ENCODE peak calls at places on chromosomes 12 and 14, in eight cellular contexts. Y, U, Q, Z, G, M, R and H are unnamed samples.
A peak's percentile ranks its signal among the peaks of the same experiment; 100 is the strongest.

GRCh38 chr14:59583755-59584154 is 7.1 kb upstream of the CCDC175 start:
- DNase-seq in Y (no peak), U (no peak), Q (no peak), Z (peak; percentile 19), G (no peak), M (no peak), R (peak; percentile 84), H (no peak)

GRCh38 chr12:121595520-121595919 is 14.7 kb upstream of the KDM2B start:
- DNase-seq in Y (no peak), U (no peak), Q (no peak), Z (no peak), G (no peak), M (no peak), R (no peak), H (no peak)

GRCh38 chr12:8742501-8742900 is 44.7 kb downstream of the RIMKLB start:
- DNase-seq in Y (no peak), U (no peak), Q (no peak), Z (peak; percentile 75), G (peak; percentile 80), M (no peak), R (no peak), H (no peak)

GRCh38 chr12:41466762-41467270 is 278.7 kb downstream of the PDZRN4 start:
- DNase-seq in Y (no peak), U (no peak), Q (no peak), Z (no peak), G (no peak), M (no peak), R (no peak), H (no peak)

GRCh38 chr12:58443981-58444371 is 476.3 kb downstream of the LRIG3 start:
- DNase-seq in Y (no peak), U (no peak), Q (no peak), Z (no peak), G (no peak), M (no peak), R (no peak), H (no peak)

GRCh38 chr12:52226446-52226845 is 6.6 kb upstream of the KRT7 start:
- DNase-seq in Y (no peak), U (no peak), Q (no peak), Z (no peak), G (no peak), M (no peak), R (no peak), H (no peak)

GRCh38 chr14:91339076-91339475 is 78.5 kb downstream of the CCDC88C start:
- DNase-seq in Y (no peak), U (no peak), Q (no peak), Z (no peak), G (no peak), M (no peak), R (no peak), H (no peak)

GRCh38 chr14:105492051-105492965 is 1.3 kb downstream of the TEDC1 start:
- DNase-seq in Y (no peak), U (no peak), Q (no peak), Z (no peak), G (no peak), M (no peak), R (no peak), H (no peak)

GRCh38 chr14:51185180-51185579 is 54.9 kb upstream of the TMX1 start:
- DNase-seq in Y (no peak), U (no peak), Q (no peak), Z (no peak), G (no peak), M (no peak), R (no peak), H (no peak)

GRCh38 chr14:96888593-96888992 is 91.4 kb downstream of the VRK1 start:
- DNase-seq in Y (no peak), U (peak; percentile 20), Q (no peak), Z (no peak), G (no peak), M (no peak), R (peak; percentile 24), H (no peak)

GRCh38 chr12:94650143-94651056 is at the start of gene TMCC3:
- DNase-seq in Y (peak; percentile 20), U (peak; percentile 37), Q (peak; percentile 50), Z (peak; percentile 62), G (peak; percentile 71), M (no peak), R (no peak), H (no peak)

GRCh38 chr12:92661269-92661668 is 41.5 kb upstream of the PLEKHG7 start:
- DNase-seq in Y (no peak), U (no peak), Q (no peak), Z (no peak), G (no peak), M (no peak), R (no peak), H (no peak)

GRCh38 chr14:77761205-77761931 is 412 bp upstream of the SNW1 start:
- DNase-seq in Y (no peak), U (peak; percentile 33), Q (no peak), Z (peak; percentile 65), G (peak; percentile 73), M (peak; percentile 93), R (peak; percentile 16), H (no peak)

GRCh38 chr14:91228112-91229004 is 16.1 kb downstream of the GPR68 start:
- DNase-seq in Y (peak; percentile 78), U (no peak), Q (no peak), Z (peak; percentile 45), G (no peak), M (no peak), R (no peak), H (no peak)

GRCh38 chr14:78835052-78835451 is 664.9 kb downstream of the NRXN3 start:
- DNase-seq in Y (no peak), U (no peak), Q (no peak), Z (no peak), G (no peak), M (no peak), R (no peak), H (no peak)

GRCh38 chr12:77925536-77926108 is 94.9 kb downstream of the NAV3 start:
- DNase-seq in Y (no peak), U (peak; percentile 87), Q (peak; percentile 62), Z (peak; percentile 60), G (peak; percentile 75), M (peak; percentile 68), R (peak; percentile 65), H (peak; percentile 53)

GRCh38 chr12:75476076-75476475 is 4.5 kb upstream of the GLIPR1 start:
- DNase-seq in Y (no peak), U (no peak), Q (no peak), Z (no peak), G (no peak), M (no peak), R (no peak), H (no peak)

GRCh38 chr14:71006200-71006563 is 98.9 kb downstream of the PCNX1 start:
- DNase-seq in Y (no peak), U (no peak), Q (no peak), Z (no peak), G (no peak), M (no peak), R (no peak), H (no peak)

GRCh38 chr12:108884116-108885012 is 4.5 kb downstream of the DAO start:
- DNase-seq in Y (peak; percentile 62), U (no peak), Q (no peak), Z (peak; percentile 39), G (peak; percentile 72), M (no peak), R (no peak), H (no peak)

GRCh38 chr12:2481951-2482350 is 312.8 kb upstream of the FKBP4 start:
- DNase-seq in Y (no peak), U (no peak), Q (no peak), Z (no peak), G (no peak), M (peak; percentile 37), R (no peak), H (no peak)

GRCh38 chr14:50318031-50318626 is 6.0 kb downstream of the DMAC2L start:
- DNase-seq in Y (no peak), U (peak; percentile 31), Q (no peak), Z (peak; percentile 58), G (no peak), M (peak; percentile 6), R (peak; percentile 18), H (no peak)

GRCh38 chr12:130816055-130816454 is 23.0 kb downstream of the STX2 start:
- DNase-seq in Y (no peak), U (no peak), Q (no peak), Z (no peak), G (peak; percentile 61), M (no peak), R (no peak), H (no peak)

GRCh38 chr14:33692762-33693161 is 258.1 kb downstream of the EGLN3 start:
- DNase-seq in Y (no peak), U (no peak), Q (no peak), Z (peak; percentile 56), G (no peak), M (no peak), R (no peak), H (no peak)

GRCh38 chr12:127270193-127270592 is 996.8 kb upstream of the TMEM132C start:
- DNase-seq in Y (no peak), U (no peak), Q (no peak), Z (peak; percentile 70), G (no peak), M (no peak), R (no peak), H (no peak)

GRCh38 chr14:74081491-74081890 is 2.8 kb downstream of the ALDH6A1 start:
- DNase-seq in Y (no peak), U (no peak), Q (no peak), Z (no peak), G (no peak), M (no peak), R (no peak), H (no peak)

GRCh38 chr14:35959835-35960234 is 133.7 kb downstream of the BRMS1L start:
- DNase-seq in Y (no peak), U (peak; percentile 21), Q (no peak), Z (no peak), G (no peak), M (no peak), R (no peak), H (no peak)

GRCh38 chr14:60651936-60652673 is 2.8 kb upstream of the SIX1 start:
- DNase-seq in Y (no peak), U (peak; percentile 59), Q (peak; percentile 44), Z (no peak), G (no peak), M (no peak), R (no peak), H (no peak)

GRCh38 chr12:120468271-120468845 is 1.2 kb downstream of the SRSF9 start:
- DNase-seq in Y (no peak), U (peak; percentile 6), Q (peak; percentile 39), Z (peak; percentile 56), G (peak; percentile 69), M (no peak), R (peak; percentile 33), H (no peak)

GRCh38 chr14:103707329-103708263 is 7.7 kb downstream of the XRCC3 start:
- DNase-seq in Y (no peak), U (no peak), Q (no peak), Z (no peak), G (no peak), M (no peak), R (no peak), H (no peak)

GRCh38 chr14:104681689-104682074 is 7.7 kb upstream of the INF2 start:
- DNase-seq in Y (no peak), U (no peak), Q (peak; percentile 71), Z (peak; percentile 95), G (peak; percentile 91), M (no peak), R (no peak), H (no peak)

GRCh38 chr12:40158592-40159111 is 52.8 kb upstream of the SLC2A13 start:
- DNase-seq in Y (no peak), U (no peak), Q (no peak), Z (no peak), G (no peak), M (peak; percentile 35), R (no peak), H (no peak)

GRCh38 chr12:58750484-58750883 is 169.8 kb downstream of the LRIG3 start:
- DNase-seq in Y (no peak), U (no peak), Q (no peak), Z (peak; percentile 67), G (no peak), M (no peak), R (no peak), H (no peak)

GRCh38 chr12:103495783-103496456 is at the start of gene C12orf42:
- DNase-seq in Y (no peak), U (peak; percentile 73), Q (no peak), Z (peak; percentile 44), G (no peak), M (no peak), R (no peak), H (no peak)

GRCh38 chr14:68940614-68941185 is 38.4 kb downstream of the ACTN1 start:
- DNase-seq in Y (no peak), U (no peak), Q (no peak), Z (no peak), G (no peak), M (no peak), R (no peak), H (no peak)